ENCODE peak calls at places on chromosomes 5 and 9, in ten cellular contexts. T is upper lobe of right lung; M is GM23338; Q is transverse colon; I is right lobe of liver; N is HL-60; F is CD8-positive, alpha-beta T cell; K is hepatocyte; V is WERI-Rb-1; S is spleen. L is an unnamed sample.

GRCh38 chr5:135493406-135494180 is 41.4 kb upstream of the TIFAB start:
- DNase-seq in T (no peak), M (peak; percentile 39), Q (no peak), I (no peak), N (peak; percentile 16), F (no peak), K (no peak), V (no peak), S (no peak), L (no peak)

GRCh38 chr5:169946743-169947142 is 33.6 kb downstream of the INSYN2B start:
- DNase-seq in T (no peak), M (no peak), Q (no peak), I (no peak), N (no peak), F (no peak), K (no peak), V (no peak), S (no peak), L (no peak)

GRCh38 chr5:149932445-149933350 is 11.9 kb downstream of the PDE6A start:
- DNase-seq in T (no peak), M (peak; percentile 72), Q (no peak), I (no peak), N (no peak), F (no peak), K (no peak), V (no peak), S (peak; percentile 77), L (no peak)

GRCh38 chr5:112154940-112155686 is 264.0 kb downstream of the EPB41L4A start:
- DNase-seq in T (no peak), M (no peak), Q (no peak), I (no peak), N (no peak), F (no peak), K (no peak), V (no peak), S (no peak), L (no peak)

GRCh38 chr5:5316333-5316732 is 106.1 kb upstream of the ICE1 start:
- DNase-seq in T (no peak), M (no peak), Q (no peak), I (no peak), N (no peak), F (no peak), K (no peak), V (no peak), S (no peak), L (no peak)

GRCh38 chr5:73605223-73606087 is 20.5 kb upstream of the ARHGEF28 start:
- DNase-seq in T (no peak), M (no peak), Q (peak; percentile 28), I (no peak), N (no peak), F (no peak), K (peak; percentile 37), V (no peak), S (no peak), L (no peak)

GRCh38 chr5:142611154-142611553 is 74.7 kb downstream of the FGF1 start:
- DNase-seq in T (peak; percentile 70), M (peak; percentile 84), Q (peak; percentile 73), I (peak; percentile 73), N (peak; percentile 57), F (peak; percentile 36), K (peak; percentile 78), V (peak; percentile 78), S (no peak), L (peak; percentile 73)

GRCh38 chr5:113612060-113612496 is 98.6 kb downstream of the YTHDC2 start:
- DNase-seq in T (no peak), M (peak; percentile 60), Q (no peak), I (no peak), N (no peak), F (no peak), K (peak; percentile 14), V (no peak), S (no peak), L (no peak)

GRCh38 chr9:133122605-133122934 is 1.5 kb upstream of the RALGDS start:
- DNase-seq in T (no peak), M (no peak), Q (no peak), I (no peak), N (no peak), F (no peak), K (no peak), V (no peak), S (no peak), L (no peak)

GRCh38 chr5:173828952-173829351 is 59.2 kb upstream of the CPEB4 start:
- DNase-seq in T (no peak), M (no peak), Q (no peak), I (no peak), N (no peak), F (no peak), K (no peak), V (no peak), S (no peak), L (no peak)

GRCh38 chr5:124399426-124399961 is 346.9 kb downstream of the ZNF608 start:
- DNase-seq in T (no peak), M (no peak), Q (no peak), I (no peak), N (no peak), F (no peak), K (no peak), V (no peak), S (no peak), L (no peak)

GRCh38 chr9:1173211-1173610 is 123.1 kb downstream of the DMRT2 start:
- DNase-seq in T (peak; percentile 30), M (no peak), Q (peak; percentile 49), I (no peak), N (no peak), F (no peak), K (no peak), V (no peak), S (no peak), L (no peak)

GRCh38 chr5:66197764-66198405 is 53.8 kb downstream of the SREK1 start:
- DNase-seq in T (no peak), M (no peak), Q (no peak), I (no peak), N (no peak), F (no peak), K (no peak), V (no peak), S (no peak), L (no peak)

GRCh38 chr9:129888085-129888808 is 53.0 kb downstream of the USP20 start:
- DNase-seq in T (peak; percentile 79), M (no peak), Q (peak; percentile 84), I (peak; percentile 75), N (peak; percentile 99), F (peak; percentile 85), K (no peak), V (no peak), S (peak; percentile 97), L (peak; percentile 33)
- H3K4me3 ChIP-seq in T (peak overlapping the region; percentile 16), M (no peak overlapping the region), Q (no peak overlapping the region), I (no peak overlapping the region), N (peak overlapping the region; percentile 42), F (peak overlapping the region; percentile 62), K (no peak overlapping the region), V (no peak overlapping the region), S (peak overlapping the region; percentile 30), L (no peak overlapping the region)

GRCh38 chr9:110842976-110843375 is 174.4 kb downstream of the MUSK start:
- DNase-seq in T (no peak), M (no peak), Q (no peak), I (no peak), N (no peak), F (no peak), K (no peak), V (no peak), S (no peak), L (no peak)

GRCh38 chr9:110844121-110844520 is 175.5 kb downstream of the MUSK start:
- DNase-seq in T (no peak), M (no peak), Q (no peak), I (no peak), N (no peak), F (no peak), K (no peak), V (no peak), S (no peak), L (no peak)

GRCh38 chr9:110837401-110838005 is 168.9 kb downstream of the MUSK start:
- DNase-seq in T (no peak), M (no peak), Q (no peak), I (no peak), N (no peak), F (no peak), K (no peak), V (no peak), S (no peak), L (no peak)

GRCh38 chr9:110847661-110848060 is 179.1 kb downstream of the MUSK start:
- DNase-seq in T (no peak), M (no peak), Q (no peak), I (no peak), N (no peak), F (no peak), K (no peak), V (no peak), S (no peak), L (no peak)

GRCh38 chr9:110842169-110842568 is 173.6 kb downstream of the MUSK start:
- DNase-seq in T (no peak), M (peak; percentile 46), Q (no peak), I (no peak), N (no peak), F (no peak), K (peak; percentile 15), V (no peak), S (no peak), L (no peak)
- TF ChIP-seq CTCF in T (no peak), M (peak; percentile 71), Q (no peak), I (peak; percentile 5), N (no peak), F (no peak), K (peak; percentile 20), V (no peak), S (no peak), L (no peak)

GRCh38 chr9:136611606-136612005 is 51.1 kb upstream of the EGFL7 start:
- DNase-seq in T (no peak), M (no peak), Q (no peak), I (no peak), N (no peak), F (no peak), K (no peak), V (no peak), S (no peak), L (no peak)
- H3K4me3 ChIP-seq in T (no peak overlapping the region), M (no peak overlapping the region), Q (no peak overlapping the region), I (no peak overlapping the region), N (no peak overlapping the region), F (no peak overlapping the region), K (no peak overlapping the region), V (no peak overlapping the region), S (no peak overlapping the region), L (no peak overlapping the region)

GRCh38 chr5:7850533-7851239 is at the start of gene CFAP90:
- DNase-seq in T (peak; percentile 86), M (peak; percentile 96), Q (peak; percentile 26), I (peak; percentile 78), N (no peak), F (no peak), K (peak; percentile 89), V (peak; percentile 94), S (peak; percentile 79), L (peak; percentile 44)

GRCh38 chr5:7851617-7852289 is 820 bp upstream of the CFAP90 start:
- DNase-seq in T (no peak), M (no peak), Q (no peak), I (peak; percentile 72), N (no peak), F (no peak), K (no peak), V (no peak), S (no peak), L (no peak)

GRCh38 chr5:7851240-7851592 is 283 bp upstream of the CFAP90 start:
- DNase-seq in T (no peak), M (no peak), Q (no peak), I (no peak), N (no peak), F (no peak), K (no peak), V (no peak), S (no peak), L (no peak)

GRCh38 chr5:7849531-7850240 is 1.2 kb downstream of the CFAP90 start:
- DNase-seq in T (peak; percentile 60), M (peak; percentile 79), Q (no peak), I (peak; percentile 53), N (no peak), F (no peak), K (peak; percentile 57), V (peak; percentile 63), S (no peak), L (no peak)

GRCh38 chr5:7850241-7850532 is 746 bp downstream of the CFAP90 start:
- DNase-seq in T (peak; percentile 63), M (no peak), Q (no peak), I (peak; percentile 60), N (no peak), F (no peak), K (peak; percentile 40), V (no peak), S (no peak), L (no peak)
- TF ChIP-seq CTCF in T (no peak), M (no peak), Q (no peak), I (no peak), N (no peak), F (no peak), K (no peak), V (no peak), S (no peak), L (no peak)

L was measured in adrenal gland.